ENCODE peak calls at places on chromosomes 16 and 17, in four cellular contexts. E is spleen; W is NCI-H1694 treated with DMSO at 0.1 percent for 48 hours; G is stimulated activated CD4-positive, alpha-beta T cell treated with anti-CD3 and anti-CD28 coated beads, Interleukin-15, amount 100 ng/mL, for 48 hours. L is an unnamed sample.

GRCh38 chr17:63488851-63489250 is 12.0 kb downstream of the ACE start:
- DNase-seq in W (no peak), E (no peak), G (no peak), L (no peak)

GRCh38 chr16:50301626-50302471 is 35.5 kb downstream of the ADCY7 start:
- DNase-seq in G (no peak), W (no peak), E (peak), L (peak)

GRCh38 chr16:86568677-86569623 is 2.3 kb downstream of the FOXC2 start:
- DNase-seq in W (no peak), G (no peak), E (peak), L (no peak)

GRCh38 chr16:17302213-17302612 is 168.5 kb downstream of the XYLT1 start:
- DNase-seq in W (no peak), E (no peak), G (no peak), L (no peak)

GRCh38 chr16:1156983-1157638 is 4.2 kb downstream of the CACNA1H start:
- DNase-seq in E (no peak), G (no peak), W (no peak), L (no peak)

GRCh38 chr17:17738901-17739300 is 57.6 kb downstream of the RAI1 start:
- DNase-seq in G (no peak), E (no peak), W (no peak), L (no peak)

GRCh38 chr16:85252461-85252860 is 140.2 kb upstream of the CIBAR2 start:
- DNase-seq in W (no peak), G (no peak), E (no peak), L (no peak)

GRCh38 chr16:11061629-11062270 is 117.4 kb downstream of the CLEC16A start:
- DNase-seq in G (no peak), W (no peak), E (no peak), L (peak)

GRCh38 chr17:31008374-31009035 is 37.7 kb downstream of the RNF135 start:
- DNase-seq in W (no peak), E (peak), G (peak), L (peak)

GRCh38 chr17:78379134-78379497 is 667 bp downstream of the PGS1 start:
- DNase-seq in G (no peak), E (no peak), W (no peak), L (no peak)

GRCh38 chr16:30896203-30896889 is at the start of gene CTF1:
- DNase-seq in E (peak), W (no peak), G (no peak), L (peak)

GRCh38 chr17:64634217-64634616 is 27.9 kb downstream of the SMURF2 start:
- DNase-seq in G (no peak), W (no peak), E (no peak), L (no peak)

GRCh38 chr17:81573794-81574642 is 21.9 kb upstream of the FAAP100 start:
- DNase-seq in G (no peak), E (no peak), W (peak), L (no peak)

GRCh38 chr17:82816358-82816757 is 23.5 kb downstream of the ZNF750 start:
- DNase-seq in W (no peak), E (no peak), G (no peak), L (no peak)

GRCh38 chr16:67910162-67910561 is 17.1 kb downstream of the PSKH1 start:
- DNase-seq in W (peak), G (no peak), E (no peak), L (no peak)

GRCh38 chr17:32627233-32628008 is 140.6 kb downstream of the CDK5R1 start:
- DNase-seq in E (no peak), W (peak), G (no peak), L (no peak)

GRCh38 chr17:12765544-12765943 is 23.8 kb upstream of the ARHGAP44 start:
- DNase-seq in W (no peak), G (no peak), E (no peak), L (no peak)

GRCh38 chr17:15262291-15263205 is 2.6 kb downstream of the PMP22 start:
- DNase-seq in E (peak), G (no peak), W (no peak), L (peak)

GRCh38 chr17:80963812-80964211 is 27.8 kb upstream of the CHMP6 start:
- DNase-seq in E (peak), W (no peak), G (no peak), L (no peak)

GRCh38 chr17:46727572-46728348 is 90.7 kb downstream of the WNT3 start:
- DNase-seq in G (no peak), E (no peak), W (no peak), L (no peak)

GRCh38 chr16:77760800-77761199 is 27.6 kb upstream of the VAT1L start:
- DNase-seq in W (no peak), G (no peak), E (no peak), L (no peak)

GRCh38 chr17:48462946-48463345 is 32.9 kb upstream of the SKAP1 start:
- DNase-seq in G (no peak), W (no peak), E (no peak), L (no peak)

GRCh38 chr17:49132699-49133364 is at the start of gene B4GALNT2:
- DNase-seq in E (no peak), G (no peak), W (no peak), L (no peak)

GRCh38 chr16:11147033-11147848 is 108.8 kb downstream of the SOCS1 start:
- DNase-seq in W (no peak), E (peak), G (no peak), L (peak)

GRCh38 chr17:44933824-44934744 is 13.5 kb downstream of the KIF18B start:
- DNase-seq in W (no peak), G (no peak), E (peak), L (peak)

GRCh38 chr16:11416228-11417001 is 71.2 kb downstream of the RMI2 start:
- DNase-seq in W (no peak), E (no peak), G (no peak), L (no peak)

GRCh38 chr16:69410285-69410990 is 14.0 kb upstream of the CYB5B start:
- DNase-seq in E (no peak), G (no peak), W (no peak), L (no peak)

GRCh38 chr17:27466376-27466747 is 10.1 kb downstream of the KSR1 start:
- DNase-seq in E (no peak), G (no peak), W (no peak), L (peak)

L was measured in posterior vena cava.